ENCODE peak calls at places on chromosomes 1 and 21, in seven cellular contexts. One of them, this sample, is unnamed.

GRCh38 chr1:208158640-208159541 is 85.3 kb downstream of the PLXNA2 start:
- DNase-seq in fibroblast of villous mesenchyme: peak; percentile 25
- DNase-seq in uterus: no peak
- DNase-seq in breast epithelium: no peak
- DNase-seq in fibroblast of lung: no peak
- DNase-seq in ascending aorta: no peak
- DNase-seq in PC-3: no peak
- DNase-seq in this sample: no peak

GRCh38 chr1:186244825-186245224 is 130.2 kb downstream of the TPR start:
- DNase-seq in fibroblast of lung: no peak
- DNase-seq in breast epithelium: no peak
- DNase-seq in fibroblast of villous mesenchyme: no peak
- DNase-seq in PC-3: peak; percentile 9
- DNase-seq in uterus: no peak
- DNase-seq in ascending aorta: no peak
- DNase-seq in this sample: no peak

GRCh38 chr1:67605209-67605780 is 79.7 kb upstream of the GADD45A start:
- DNase-seq in fibroblast of lung: no peak
- DNase-seq in fibroblast of villous mesenchyme: no peak
- DNase-seq in breast epithelium: no peak
- DNase-seq in PC-3: no peak
- DNase-seq in ascending aorta: no peak
- DNase-seq in uterus: no peak
- DNase-seq in this sample: no peak

GRCh38 chr1:10519016-10519417 is 44.3 kb downstream of the PEX14 start:
- DNase-seq in uterus: no peak
- DNase-seq in fibroblast of lung: no peak
- DNase-seq in ascending aorta: no peak
- DNase-seq in PC-3: no peak
- DNase-seq in breast epithelium: no peak
- DNase-seq in fibroblast of villous mesenchyme: no peak
- DNase-seq in this sample: no peak

GRCh38 chr1:100455478-100456072 is 82.4 kb upstream of the GPR88 start:
- DNase-seq in fibroblast of lung: peak; percentile 30
- DNase-seq in PC-3: peak; percentile 51
- DNase-seq in uterus: no peak
- DNase-seq in breast epithelium: no peak
- DNase-seq in fibroblast of villous mesenchyme: peak; percentile 12
- DNase-seq in ascending aorta: no peak
- DNase-seq in this sample: no peak

GRCh38 chr1:97461782-97462181 is 459.1 kb downstream of the DPYD start:
- DNase-seq in breast epithelium: no peak
- DNase-seq in PC-3: no peak
- DNase-seq in fibroblast of villous mesenchyme: no peak
- DNase-seq in fibroblast of lung: no peak
- DNase-seq in uterus: no peak
- DNase-seq in ascending aorta: no peak
- DNase-seq in this sample: no peak

GRCh38 chr1:225767591-225768540 is 9.8 kb upstream of the SRP9 start:
- DNase-seq in fibroblast of lung: peak; percentile 97
- DNase-seq in uterus: peak; percentile 82
- DNase-seq in breast epithelium: peak; percentile 63
- DNase-seq in PC-3: peak; percentile 39
- DNase-seq in fibroblast of villous mesenchyme: peak; percentile 87
- DNase-seq in ascending aorta: no peak
- DNase-seq in this sample: no peak

GRCh38 chr1:40651138-40651857 is 14.2 kb downstream of the RIMS3 start:
- DNase-seq in breast epithelium: no peak
- DNase-seq in fibroblast of lung: no peak
- DNase-seq in uterus: no peak
- DNase-seq in fibroblast of villous mesenchyme: no peak
- DNase-seq in ascending aorta: no peak
- DNase-seq in PC-3: peak; percentile 55
- DNase-seq in this sample: no peak

GRCh38 chr1:26387447-26387846 is 14.9 kb upstream of the ZNF683 start:
- DNase-seq in fibroblast of lung: peak; percentile 63
- DNase-seq in PC-3: peak; percentile 97
- DNase-seq in uterus: no peak
- DNase-seq in ascending aorta: no peak
- DNase-seq in fibroblast of villous mesenchyme: peak; percentile 73
- DNase-seq in breast epithelium: no peak
- DNase-seq in this sample: no peak

GRCh38 chr21:30153697-30154340 is 12.8 kb downstream of the CLDN17 start:
- DNase-seq in PC-3: no peak
- DNase-seq in fibroblast of lung: no peak
- DNase-seq in uterus: no peak
- DNase-seq in fibroblast of villous mesenchyme: no peak
- DNase-seq in ascending aorta: no peak
- DNase-seq in breast epithelium: no peak
- DNase-seq in this sample: no peak

GRCh38 chr1:52633291-52633754 is 355 bp downstream of the SHISAL2A start:
- DNase-seq in fibroblast of lung: no peak
- DNase-seq in ascending aorta: no peak
- DNase-seq in PC-3: no peak
- DNase-seq in breast epithelium: no peak
- DNase-seq in uterus: no peak
- DNase-seq in fibroblast of villous mesenchyme: no peak
- DNase-seq in this sample: no peak

GRCh38 chr21:38985423-38986378 is 180.0 kb downstream of the ETS2 start:
- DNase-seq in fibroblast of lung: peak; percentile 98
- DNase-seq in fibroblast of villous mesenchyme: peak; percentile 96
- DNase-seq in uterus: peak; percentile 73
- DNase-seq in PC-3: no peak
- DNase-seq in breast epithelium: no peak
- DNase-seq in ascending aorta: peak; percentile 39
- DNase-seq in this sample: peak; percentile 92

GRCh38 chr1:155715777-155716176 is 26.9 kb downstream of the DAP3 start:
- DNase-seq in PC-3: no peak
- DNase-seq in breast epithelium: no peak
- DNase-seq in ascending aorta: no peak
- DNase-seq in fibroblast of villous mesenchyme: no peak
- DNase-seq in uterus: no peak
- DNase-seq in fibroblast of lung: no peak
- DNase-seq in this sample: no peak

GRCh38 chr1:67524143-67525052 is 94.2 kb upstream of the SERBP1 start:
- DNase-seq in ascending aorta: no peak
- DNase-seq in PC-3: peak; percentile 10
- DNase-seq in fibroblast of villous mesenchyme: no peak
- DNase-seq in fibroblast of lung: no peak
- DNase-seq in uterus: no peak
- DNase-seq in breast epithelium: no peak
- DNase-seq in this sample: no peak

GRCh38 chr1:110615548-110616130 is 9.5 kb upstream of the KCNA2 start:
- DNase-seq in fibroblast of lung: peak; percentile 62
- DNase-seq in breast epithelium: no peak
- DNase-seq in fibroblast of villous mesenchyme: peak; percentile 59
- DNase-seq in ascending aorta: no peak
- DNase-seq in uterus: no peak
- DNase-seq in PC-3: peak; percentile 82
- DNase-seq in this sample: no peak

GRCh38 chr1:229194096-229194495 is 76.8 kb upstream of the RAB4A start:
- DNase-seq in fibroblast of villous mesenchyme: no peak
- DNase-seq in fibroblast of lung: no peak
- DNase-seq in ascending aorta: no peak
- DNase-seq in uterus: no peak
- DNase-seq in PC-3: no peak
- DNase-seq in breast epithelium: no peak
- DNase-seq in this sample: no peak

GRCh38 chr1:94927405-94928175 is 680 bp upstream of the CNN3 start:
- DNase-seq in uterus: peak; percentile 65
- DNase-seq in breast epithelium: no peak
- DNase-seq in PC-3: no peak
- DNase-seq in fibroblast of villous mesenchyme: peak; percentile 63
- DNase-seq in ascending aorta: no peak
- DNase-seq in fibroblast of lung: peak; percentile 69
- DNase-seq in this sample: no peak

GRCh38 chr1:175829845-175830244 is 86.5 kb upstream of the TNR start:
- DNase-seq in PC-3: no peak
- DNase-seq in ascending aorta: no peak
- DNase-seq in uterus: no peak
- DNase-seq in fibroblast of lung: no peak
- DNase-seq in fibroblast of villous mesenchyme: no peak
- DNase-seq in breast epithelium: no peak
- DNase-seq in this sample: no peak

GRCh38 chr1:4447778-4448360 is 206.5 kb upstream of the AJAP1 start:
- DNase-seq in uterus: no peak
- DNase-seq in fibroblast of lung: no peak
- DNase-seq in PC-3: no peak
- DNase-seq in breast epithelium: no peak
- DNase-seq in ascending aorta: no peak
- DNase-seq in fibroblast of villous mesenchyme: no peak
- DNase-seq in this sample: no peak

GRCh38 chr1:172288611-172289010 is 131.9 kb upstream of the C1orf105 start:
- DNase-seq in fibroblast of villous mesenchyme: peak; percentile 80
- DNase-seq in uterus: no peak
- DNase-seq in fibroblast of lung: peak; percentile 5
- DNase-seq in PC-3: no peak
- DNase-seq in ascending aorta: no peak
- DNase-seq in breast epithelium: no peak
- DNase-seq in this sample: no peak

GRCh38 chr1:11645670-11646265 is 8.5 kb downstream of the FBXO2 start:
- DNase-seq in uterus: peak; percentile 59
- DNase-seq in ascending aorta: no peak
- DNase-seq in breast epithelium: peak; percentile 75
- DNase-seq in fibroblast of villous mesenchyme: peak; percentile 67
- DNase-seq in PC-3: peak; percentile 85
- DNase-seq in fibroblast of lung: peak; percentile 69
- DNase-seq in this sample: no peak

GRCh38 chr1:44061857-44062256 is 30.6 kb upstream of the SLC6A9 start:
- DNase-seq in fibroblast of lung: no peak
- DNase-seq in PC-3: no peak
- DNase-seq in fibroblast of villous mesenchyme: no peak
- DNase-seq in uterus: no peak
- DNase-seq in breast epithelium: no peak
- DNase-seq in ascending aorta: no peak
- DNase-seq in this sample: no peak

GRCh38 chr1:32742132-32742947 is 39.8 kb upstream of the SYNC start:
- DNase-seq in ascending aorta: no peak
- DNase-seq in fibroblast of villous mesenchyme: no peak
- DNase-seq in breast epithelium: peak; percentile 59
- DNase-seq in fibroblast of lung: no peak
- DNase-seq in PC-3: peak; percentile 26
- DNase-seq in uterus: no peak
- DNase-seq in this sample: no peak

GRCh38 chr1:1086911-1087341 is 12.8 kb upstream of the RNF223 start:
- DNase-seq in PC-3: no peak
- DNase-seq in fibroblast of lung: no peak
- DNase-seq in uterus: no peak
- DNase-seq in ascending aorta: no peak
- DNase-seq in fibroblast of villous mesenchyme: no peak
- DNase-seq in breast epithelium: no peak
- DNase-seq in this sample: no peak

GRCh38 chr1:184287001-184287400 is 99.8 kb upstream of the C1orf21 start:
- DNase-seq in breast epithelium: no peak
- DNase-seq in ascending aorta: no peak
- DNase-seq in uterus: no peak
- DNase-seq in fibroblast of villous mesenchyme: no peak
- DNase-seq in PC-3: no peak
- DNase-seq in fibroblast of lung: no peak
- DNase-seq in this sample: no peak

GRCh38 chr1:37158113-37158749 is 123.9 kb upstream of the GRIK3 start:
- DNase-seq in ascending aorta: no peak
- DNase-seq in PC-3: no peak
- DNase-seq in fibroblast of villous mesenchyme: no peak
- DNase-seq in fibroblast of lung: no peak
- DNase-seq in breast epithelium: no peak
- DNase-seq in uterus: no peak
- DNase-seq in this sample: no peak

GRCh38 chr1:28160677-28161328 is 15.7 kb downstream of the PTAFR start:
- DNase-seq in breast epithelium: no peak
- DNase-seq in ascending aorta: no peak
- DNase-seq in fibroblast of villous mesenchyme: peak; percentile 83
- DNase-seq in fibroblast of lung: peak; percentile 86
- DNase-seq in uterus: peak; percentile 25
- DNase-seq in PC-3: peak; percentile 63
- DNase-seq in this sample: peak; percentile 49

GRCh38 chr1:205208805-205209204 is 2.7 kb downstream of the DSTYK start:
- DNase-seq in uterus: no peak
- DNase-seq in fibroblast of villous mesenchyme: no peak
- DNase-seq in ascending aorta: no peak
- DNase-seq in fibroblast of lung: no peak
- DNase-seq in breast epithelium: no peak
- DNase-seq in PC-3: no peak
- DNase-seq in this sample: no peak

DNA sequence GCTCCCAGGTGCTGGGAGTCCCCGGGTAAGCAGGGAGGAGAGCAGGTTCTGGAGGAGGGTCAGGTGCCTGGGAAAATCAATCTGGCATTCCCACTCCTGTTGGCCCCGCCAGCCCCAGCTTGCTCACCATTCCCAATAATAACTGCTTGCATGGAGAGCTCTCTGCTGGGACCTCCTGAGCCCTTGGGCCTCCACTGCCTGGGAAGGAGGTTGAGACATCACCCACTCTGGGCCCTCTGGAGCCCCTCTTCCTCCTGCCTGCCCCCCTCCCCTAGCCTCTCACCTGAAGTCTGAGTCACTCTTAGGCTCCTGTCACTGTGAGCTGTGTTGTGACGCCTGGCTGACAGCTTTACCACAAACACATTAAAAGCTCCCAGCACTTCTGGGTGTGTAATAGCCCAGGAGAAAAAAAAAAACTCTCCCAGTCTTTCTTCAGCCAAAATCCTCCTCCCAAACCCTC is 4.8 kb downstream of the CAMK2N1 start:
- DNase-seq in PC-3: peak; percentile 64
- DNase-seq in breast epithelium: no peak
- DNase-seq in ascending aorta: no peak
- DNase-seq in uterus: no peak
- DNase-seq in fibroblast of villous mesenchyme: peak; percentile 14
- DNase-seq in fibroblast of lung: peak; percentile 49
- DNase-seq in this sample: no peak
- H3K4me3 ChIP-seq in PC-3: no peak overlapping the region
- H3K4me3 ChIP-seq in breast epithelium: no peak overlapping the region
- H3K4me3 ChIP-seq in ascending aorta: no peak overlapping the region
- H3K4me3 ChIP-seq in uterus: no peak overlapping the region
- H3K4me3 ChIP-seq in fibroblast of villous mesenchyme: no peak overlapping the region
- H3K4me3 ChIP-seq in fibroblast of lung: no peak overlapping the region
- H3K4me3 ChIP-seq in this sample: no peak overlapping the region

GRCh38 chr1:85047144-85047471 is 1.2 kb downstream of the MCOLN3 start:
- DNase-seq in PC-3: no peak
- DNase-seq in ascending aorta: no peak
- DNase-seq in uterus: no peak
- DNase-seq in fibroblast of lung: no peak
- DNase-seq in fibroblast of villous mesenchyme: no peak
- DNase-seq in breast epithelium: no peak
- DNase-seq in this sample: no peak
- H3K4me3 ChIP-seq in PC-3: no peak overlapping the region
- H3K4me3 ChIP-seq in ascending aorta: peak overlapping the region; percentile 70
- H3K4me3 ChIP-seq in uterus: no peak overlapping the region
- H3K4me3 ChIP-seq in fibroblast of lung: no peak overlapping the region
- H3K4me3 ChIP-seq in fibroblast of villous mesenchyme: no peak overlapping the region
- H3K4me3 ChIP-seq in breast epithelium: no peak overlapping the region
- H3K4me3 ChIP-seq in this sample: no peak overlapping the region

GRCh38 chr1:89044970-89045695 is 19.9 kb downstream of the GBP1 start:
- DNase-seq in PC-3: peak; percentile 15
- DNase-seq in fibroblast of villous mesenchyme: no peak
- DNase-seq in ascending aorta: no peak
- DNase-seq in uterus: no peak
- DNase-seq in breast epithelium: no peak
- DNase-seq in fibroblast of lung: no peak
- DNase-seq in this sample: no peak
- H3K4me3 ChIP-seq in PC-3: no peak overlapping the region
- H3K4me3 ChIP-seq in fibroblast of villous mesenchyme: no peak overlapping the region
- H3K4me3 ChIP-seq in ascending aorta: no peak overlapping the region
- H3K4me3 ChIP-seq in uterus: no peak overlapping the region
- H3K4me3 ChIP-seq in breast epithelium: no peak overlapping the region
- H3K4me3 ChIP-seq in fibroblast of lung: no peak overlapping the region
- H3K4me3 ChIP-seq in this sample: no peak overlapping the region

GRCh38 chr1:212514782-212515181 is 82.1 kb downstream of the NENF start:
- DNase-seq in fibroblast of lung: no peak
- DNase-seq in ascending aorta: no peak
- DNase-seq in PC-3: no peak
- DNase-seq in breast epithelium: no peak
- DNase-seq in fibroblast of villous mesenchyme: no peak
- DNase-seq in uterus: no peak
- DNase-seq in this sample: no peak
- H3K4me3 ChIP-seq in fibroblast of lung: no peak overlapping the region
- H3K4me3 ChIP-seq in ascending aorta: peak overlapping the region; percentile 58
- H3K4me3 ChIP-seq in PC-3: no peak overlapping the region
- H3K4me3 ChIP-seq in breast epithelium: peak overlapping the region; percentile 11
- H3K4me3 ChIP-seq in fibroblast of villous mesenchyme: no peak overlapping the region
- H3K4me3 ChIP-seq in uterus: peak overlapping the region; percentile 20
- H3K4me3 ChIP-seq in this sample: no peak overlapping the region

This sample was measured in skeletal muscle cell.